ENCODE peak calls at places on chromosome 6, in eight cellular contexts. H is CD4-positive, alpha-beta memory T cell; Y is effector memory CD4-positive, alpha-beta T cell; P is right lobe of liver; D is osteoblast; C is Panc1; V is lung; E is cardiac muscle cell. M is an unnamed sample.

GRCh38 chr6:167685654-167686053 is 141.1 kb upstream of the AFDN start:
- DNase-seq in H (no peak), Y (no peak), P (no peak), D (no peak), C (no peak), V (no peak), E (no peak), M (no peak)

GRCh38 chr6:27002447-27002846 is 245.1 kb upstream of the PRSS16 start:
- DNase-seq in H (no peak), Y (no peak), P (no peak), D (no peak), C (no peak), V (no peak), E (no peak), M (no peak)

GRCh38 chr6:99604161-99605073 is 2.2 kb upstream of the PRDM13 start:
- DNase-seq in H (no peak), Y (no peak), P (no peak), D (no peak), C (no peak), V (no peak), E (no peak), M (no peak)

GRCh38 chr6:14524319-14524718 is 406.7 kb downstream of the CD83 start:
- DNase-seq in H (no peak), Y (no peak), P (no peak), D (peak; percentile 85), C (no peak), V (peak; percentile 33), E (peak; percentile 68), M (no peak)

GRCh38 chr6:115133790-115134189 is 791.0 kb upstream of the HS3ST5 start:
- DNase-seq in H (no peak), Y (no peak), P (no peak), D (no peak), C (no peak), V (no peak), E (no peak), M (no peak)

GRCh38 chr6:25237579-25237978 is 41.6 kb upstream of the CARMIL1 start:
- DNase-seq in H (no peak), Y (no peak), P (no peak), D (no peak), C (no peak), V (no peak), E (no peak), M (no peak)

GRCh38 chr6:147195987-147196386 is 8.2 kb upstream of the STXBP5 start:
- DNase-seq in H (no peak), Y (no peak), P (no peak), D (no peak), C (no peak), V (no peak), E (no peak), M (no peak)

GRCh38 chr6:17640477-17640917 is 40.4 kb downstream of the FAM8A1 start:
- DNase-seq in H (no peak), Y (no peak), P (no peak), D (no peak), C (no peak), V (no peak), E (peak; percentile 63), M (no peak)

GRCh38 chr6:105211831-105212230 is 32.0 kb upstream of the POPDC3 start:
- DNase-seq in H (no peak), Y (no peak), P (no peak), D (no peak), C (no peak), V (no peak), E (no peak), M (no peak)

GRCh38 chr6:125534430-125535263 is 214.8 kb upstream of the HEY2 start:
- DNase-seq in H (no peak), Y (no peak), P (no peak), D (no peak), C (no peak), V (no peak), E (no peak), M (no peak)

GRCh38 chr6:143936347-143936746 is 71.7 kb downstream of the PLAGL1 start:
- DNase-seq in H (no peak), Y (no peak), P (no peak), D (no peak), C (no peak), V (no peak), E (no peak), M (no peak)
- H3K4me3 ChIP-seq in H (no peak overlapping the region), Y (no peak overlapping the region), P (no peak overlapping the region), D (no peak overlapping the region), C (no peak overlapping the region), V (no peak overlapping the region), E (no peak overlapping the region), M (no peak overlapping the region)

GRCh38 chr6:36227379-36228344 is 31.1 kb downstream of the BRPF3 start:
- DNase-seq in H (no peak), Y (no peak), P (no peak), D (no peak), C (no peak), V (no peak), E (no peak), M (no peak)
- H3K27ac ChIP-seq in H (no peak overlapping the region), Y (no peak overlapping the region), P (no peak overlapping the region), D (no peak overlapping the region), C (no peak overlapping the region), V (no peak overlapping the region), E (peak overlapping the region; percentile 25), M (no peak overlapping the region)

GRCh38 chr6:72212686-72213085 is 326.3 kb downstream of the RIMS1 start:
- DNase-seq in H (no peak), Y (no peak), P (no peak), D (no peak), C (no peak), V (no peak), E (no peak), M (no peak)

GRCh38 chr6:72216222-72217106 is 330.1 kb downstream of the RIMS1 start:
- DNase-seq in H (no peak), Y (no peak), P (peak; percentile 27), D (no peak), C (no peak), V (no peak), E (no peak), M (no peak)

GRCh38 chr6:72219536-72219935 is 333.2 kb downstream of the RIMS1 start:
- DNase-seq in H (no peak), Y (no peak), P (no peak), D (no peak), C (no peak), V (no peak), E (no peak), M (no peak)

GRCh38 chr6:72217626-72218025 is 331.3 kb downstream of the RIMS1 start:
- DNase-seq in H (no peak), Y (no peak), P (no peak), D (no peak), C (no peak), V (no peak), E (no peak), M (no peak)

GRCh38 chr6:72218125-72218524 is 331.8 kb downstream of the RIMS1 start:
- DNase-seq in H (no peak), Y (no peak), P (peak; percentile 30), D (no peak), C (peak; percentile 18), V (no peak), E (peak; percentile 43), M (no peak)
- H3K4me1 ChIP-seq in H (no peaks in the 10 kb centered on the region), Y (no peaks in the 10 kb centered on the region), P (no peaks in the 10 kb centered on the region), D (no peaks in the 10 kb centered on the region), C (no peaks in the 10 kb centered on the region), V (no peaks in the 10 kb centered on the region), E (no peaks in the 10 kb centered on the region), M (no peaks in the 10 kb centered on the region)

GRCh38 chr6:130598021-130598989 is 228.9 kb upstream of the SMLR1 start:
- DNase-seq in H (no peak), Y (no peak), P (no peak), D (no peak), C (no peak), V (no peak), E (peak; percentile 38), M (no peak)
- H3K4me3 ChIP-seq in H (no peak overlapping the region), Y (no peak overlapping the region), P (no peak overlapping the region), D (no peak overlapping the region), C (no peak overlapping the region), V (no peak overlapping the region), E (no peak overlapping the region), M (no peak overlapping the region)

DNA sequence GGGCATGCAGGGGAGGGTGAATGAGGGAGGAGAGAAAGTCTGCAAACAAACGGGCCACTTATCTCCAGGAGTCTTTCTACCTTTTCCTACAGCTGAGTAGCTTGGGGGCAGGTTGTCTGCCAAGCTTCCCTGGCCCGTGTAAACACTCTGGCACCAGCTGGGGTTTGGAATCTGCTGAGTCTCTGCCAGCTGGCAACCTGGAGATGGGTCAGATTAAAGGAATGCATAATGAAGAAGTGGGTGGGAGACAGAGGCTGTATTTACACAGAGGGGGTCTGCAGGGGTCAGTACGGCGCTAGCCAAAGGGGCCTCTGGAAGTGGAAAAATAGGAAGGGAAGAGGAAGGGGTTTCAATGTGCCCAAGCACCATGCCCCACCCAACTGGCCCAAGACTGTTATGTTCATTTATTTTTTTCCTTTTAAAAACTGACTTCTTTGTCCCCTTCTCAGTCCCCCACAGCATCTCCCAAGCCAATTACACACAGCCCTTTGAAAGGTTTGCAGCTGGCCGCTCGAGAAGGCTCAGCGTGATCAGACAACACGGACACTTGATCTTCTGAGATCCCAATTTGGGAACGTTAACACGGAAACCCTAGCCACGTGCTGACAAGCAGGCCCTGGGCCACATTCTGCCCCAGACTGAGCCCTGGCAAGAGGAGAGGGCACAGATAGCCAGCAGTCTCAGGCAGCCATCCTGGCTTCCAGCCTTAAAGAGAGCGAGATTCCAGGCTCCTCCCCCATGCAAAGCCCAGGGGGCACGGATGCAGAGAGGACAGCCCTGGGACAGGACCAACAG is 25.2 kb downstream of the TRAM2 start:
- DNase-seq in H (no peak), Y (no peak), P (peak; percentile 79), D (peak; percentile 74), C (no peak), V (peak; percentile 76), E (peak; percentile 80), M (no peak)
- H3K27ac ChIP-seq in H (no peak overlapping the region), Y (no peak overlapping the region), P (no peak overlapping the region), D (peak overlapping the region; percentile 82), C (peak overlapping the region; percentile 92), V (peak overlapping the region; percentile 56), E (peak overlapping the region; percentile 44), M (peak overlapping the region; percentile 77)

GRCh38 chr6:134720353-134721094 is 229.4 kb downstream of the ALDH8A1 start:
- DNase-seq in H (no peak), Y (no peak), P (no peak), D (no peak), C (no peak), V (no peak), E (peak; percentile 49), M (no peak)
- H3K4me1 ChIP-seq in H (no peaks in the 10 kb centered on the region), Y (no peaks in the 10 kb centered on the region), P (no peaks in the 10 kb centered on the region), D (peaks cover 12% of the 10 kb centered on the region), C (no peaks in the 10 kb centered on the region), V (peaks cover 29% of the 10 kb centered on the region), E (peaks cover 22% of the 10 kb centered on the region), M (peaks cover 69% of the 10 kb centered on the region)

GRCh38 chr6:73515204-73516101 is 5.4 kb downstream of the EEF1A1 start:
- DNase-seq in H (peak; percentile 71), Y (no peak), P (no peak), D (no peak), C (no peak), V (peak; percentile 36), E (peak; percentile 89), M (no peak)
- H3K4me3 ChIP-seq in H (no peak overlapping the region), Y (no peak overlapping the region), P (no peak overlapping the region), D (no peak overlapping the region), C (peak overlapping the region; percentile 86), V (no peak overlapping the region), E (no peak overlapping the region), M (no peak overlapping the region)

DNA sequence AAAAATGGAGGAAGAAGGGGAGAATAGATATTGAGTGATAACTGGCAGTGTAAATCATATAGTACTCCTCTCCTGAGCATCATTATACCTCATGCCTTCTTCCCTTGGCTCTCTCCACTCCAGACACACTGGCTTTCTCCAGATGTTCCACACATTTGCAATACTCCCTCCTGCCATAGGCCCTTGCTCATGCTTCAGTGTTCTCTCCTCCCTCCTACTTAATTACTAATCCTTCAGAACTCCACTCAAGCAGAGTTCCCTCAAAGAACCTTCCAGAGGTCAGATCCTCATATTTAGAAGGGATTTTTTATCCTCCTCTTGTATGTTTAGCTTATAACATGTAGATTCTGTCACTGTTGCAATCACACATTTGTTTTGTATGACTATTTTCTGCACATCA is 279.5 kb upstream of the SUPT3H start:
- DNase-seq in H (no peak), Y (no peak), P (no peak), D (no peak), C (no peak), V (no peak), E (no peak), M (no peak)
- H3K27ac ChIP-seq in H (no peak overlapping the region), Y (no peak overlapping the region), P (no peak overlapping the region), D (peak overlapping the region; percentile 97), C (no peak overlapping the region), V (no peak overlapping the region), E (no peak overlapping the region), M (no peak overlapping the region)